ENCODE peak calls at places on chromosome 10, in six cellular contexts. S, M, K, X, P and Y are unnamed samples.

GRCh38 chr10:112990271-112990670 is 40.2 kb downstream of the TCF7L2 start:
- DNase-seq in S (no peak), M (no peak), K (no peak), X (no peak), P (no peak), Y (no peak)

GRCh38 chr10:111098679-111099437 is 22.0 kb downstream of the ADRA2A start:
- DNase-seq in S (peak; percentile 52), M (no peak), K (no peak), X (no peak), P (peak; percentile 11), Y (no peak)

GRCh38 chr10:46317889-46318288 is 31.1 kb downstream of the ANTXRL start:
- DNase-seq in S (no peak), M (no peak), K (no peak), X (no peak), P (no peak), Y (peak; percentile 36)

GRCh38 chr10:119237722-119238436 is 30.5 kb downstream of the GRK5 start:
- DNase-seq in S (no peak), M (no peak), K (no peak), X (no peak), P (no peak), Y (no peak)

GRCh38 chr10:44898665-44899064 is 12.5 kb upstream of the TMEM72 start:
- DNase-seq in S (no peak), M (no peak), K (no peak), X (no peak), P (no peak), Y (no peak)

GRCh38 chr10:77841711-77842375 is 84.7 kb downstream of the DLG5 start:
- DNase-seq in S (no peak), M (no peak), K (no peak), X (no peak), P (no peak), Y (no peak)

GRCh38 chr10:12503311-12503710 is 154.0 kb downstream of the CAMK1D start:
- DNase-seq in S (no peak), M (peak; percentile 33), K (no peak), X (peak; percentile 61), P (no peak), Y (no peak)

GRCh38 chr10:88651131-88651541 is 13.1 kb upstream of the LIPF start:
- DNase-seq in S (no peak), M (no peak), K (no peak), X (no peak), P (no peak), Y (no peak)

GRCh38 chr10:58781873-58782488 is 269.3 kb downstream of the BICC1 start:
- DNase-seq in S (no peak), M (no peak), K (peak; percentile 11), X (no peak), P (peak; percentile 73), Y (peak; percentile 21)

GRCh38 chr10:374354-374753 is 239.1 kb downstream of the ZMYND11 start:
- DNase-seq in S (no peak), M (no peak), K (no peak), X (no peak), P (no peak), Y (no peak)

GRCh38 chr10:123808286-123808685 is 83.3 kb downstream of the CPXM2 start:
- DNase-seq in S (no peak), M (no peak), K (no peak), X (no peak), P (no peak), Y (no peak)

GRCh38 chr10:22433875-22434274 is 88.6 kb downstream of the SPAG6 start:
- DNase-seq in S (no peak), M (no peak), K (no peak), X (no peak), P (no peak), Y (no peak)

GRCh38 chr10:103096130-103096529 is 96.9 kb downstream of the NT5C2 start:
- DNase-seq in S (no peak), M (no peak), K (peak; percentile 33), X (no peak), P (peak; percentile 23), Y (no peak)